ENCODE peak calls at places on chromosomes 6 and 20, in nine cellular contexts. One of them, this sample, is unnamed.

GRCh38 chr6:42142118-42142835 is at the start of gene C6orf132:
- DNase-seq in neural progenitor cell: peak; percentile 76
- DNase-seq in cardiac muscle cell: peak; percentile 70
- DNase-seq in HCT116: no peak
- DNase-seq in pancreas: peak; percentile 88
- DNase-seq in A673: no peak
- DNase-seq in CD8-positive, alpha-beta T cell: no peak
- DNase-seq in endothelial cell of umbilical vein: no peak
- DNase-seq in left ventricle myocardium inferior: no peak
- DNase-seq in this sample: peak; percentile 44

GRCh38 chr6:74277749-74278148 is 581.7 kb downstream of the CD109 start:
- DNase-seq in neural progenitor cell: no peak
- DNase-seq in cardiac muscle cell: peak; percentile 20
- DNase-seq in HCT116: no peak
- DNase-seq in pancreas: no peak
- DNase-seq in A673: peak; percentile 56
- DNase-seq in CD8-positive, alpha-beta T cell: no peak
- DNase-seq in endothelial cell of umbilical vein: peak; percentile 19
- DNase-seq in left ventricle myocardium inferior: no peak
- DNase-seq in this sample: peak; percentile 35

GRCh38 chr6:67630146-67630545 is 1004.9 kb upstream of the ADGRB3 start:
- DNase-seq in neural progenitor cell: no peak
- DNase-seq in cardiac muscle cell: no peak
- DNase-seq in HCT116: no peak
- DNase-seq in pancreas: no peak
- DNase-seq in A673: peak; percentile 52
- DNase-seq in CD8-positive, alpha-beta T cell: no peak
- DNase-seq in endothelial cell of umbilical vein: peak; percentile 53
- DNase-seq in left ventricle myocardium inferior: no peak
- DNase-seq in this sample: no peak

GRCh38 chr6:71107935-71108420 is 151.1 kb upstream of the B3GAT2 start:
- DNase-seq in neural progenitor cell: no peak
- DNase-seq in cardiac muscle cell: peak; percentile 59
- DNase-seq in HCT116: peak; percentile 3
- DNase-seq in pancreas: no peak
- DNase-seq in A673: peak; percentile 29
- DNase-seq in CD8-positive, alpha-beta T cell: no peak
- DNase-seq in endothelial cell of umbilical vein: peak; percentile 81
- DNase-seq in left ventricle myocardium inferior: no peak
- DNase-seq in this sample: peak; percentile 29

GRCh38 chr6:132136976-132137375 is 185.8 kb upstream of the CCN2 start:
- DNase-seq in neural progenitor cell: no peak
- DNase-seq in cardiac muscle cell: no peak
- DNase-seq in HCT116: no peak
- DNase-seq in pancreas: no peak
- DNase-seq in A673: no peak
- DNase-seq in CD8-positive, alpha-beta T cell: no peak
- DNase-seq in endothelial cell of umbilical vein: no peak
- DNase-seq in left ventricle myocardium inferior: no peak
- DNase-seq in this sample: no peak

GRCh38 chr6:166779381-166779780 is 152.3 kb upstream of the RPS6KA2 start:
- DNase-seq in neural progenitor cell: no peak
- DNase-seq in cardiac muscle cell: no peak
- DNase-seq in HCT116: no peak
- DNase-seq in pancreas: no peak
- DNase-seq in A673: no peak
- DNase-seq in CD8-positive, alpha-beta T cell: no peak
- DNase-seq in endothelial cell of umbilical vein: no peak
- DNase-seq in left ventricle myocardium inferior: no peak
- DNase-seq in this sample: no peak

GRCh38 chr20:51995551-51995951 is 193.2 kb upstream of the SALL4 start:
- DNase-seq in neural progenitor cell: no peak
- DNase-seq in cardiac muscle cell: no peak
- DNase-seq in HCT116: no peak
- DNase-seq in pancreas: no peak
- DNase-seq in A673: peak; percentile 53
- DNase-seq in CD8-positive, alpha-beta T cell: no peak
- DNase-seq in endothelial cell of umbilical vein: peak; percentile 82
- DNase-seq in left ventricle myocardium inferior: no peak
- DNase-seq in this sample: no peak

GRCh38 chr20:44692932-44693476 is 22.2 kb upstream of the CCN5 start:
- DNase-seq in neural progenitor cell: no peak
- DNase-seq in cardiac muscle cell: no peak
- DNase-seq in HCT116: peak; percentile 71
- DNase-seq in pancreas: peak; percentile 19
- DNase-seq in A673: no peak
- DNase-seq in CD8-positive, alpha-beta T cell: no peak
- DNase-seq in endothelial cell of umbilical vein: peak; percentile 98
- DNase-seq in left ventricle myocardium inferior: peak; percentile 78
- DNase-seq in this sample: peak; percentile 86

GRCh38 chr6:150169609-150170008 is 26.8 kb downstream of the PPP1R14C start:
- DNase-seq in neural progenitor cell: no peak
- DNase-seq in cardiac muscle cell: no peak
- DNase-seq in HCT116: peak; percentile 16
- DNase-seq in pancreas: no peak
- DNase-seq in A673: peak; percentile 53
- DNase-seq in CD8-positive, alpha-beta T cell: no peak
- DNase-seq in endothelial cell of umbilical vein: no peak
- DNase-seq in left ventricle myocardium inferior: no peak
- DNase-seq in this sample: no peak

GRCh38 chr6:169236545-169236944 is 17.1 kb downstream of the THBS2 start:
- DNase-seq in neural progenitor cell: no peak
- DNase-seq in cardiac muscle cell: no peak
- DNase-seq in HCT116: no peak
- DNase-seq in pancreas: no peak
- DNase-seq in A673: no peak
- DNase-seq in CD8-positive, alpha-beta T cell: no peak
- DNase-seq in endothelial cell of umbilical vein: no peak
- DNase-seq in left ventricle myocardium inferior: no peak
- DNase-seq in this sample: no peak

GRCh38 chr20:49187330-49188100 is 619 bp downstream of the STAU1 start:
- DNase-seq in neural progenitor cell: peak; percentile 70
- DNase-seq in cardiac muscle cell: peak; percentile 38
- DNase-seq in HCT116: no peak
- DNase-seq in pancreas: peak; percentile 31
- DNase-seq in A673: peak; percentile 43
- DNase-seq in CD8-positive, alpha-beta T cell: peak; percentile 51
- DNase-seq in endothelial cell of umbilical vein: peak; percentile 49
- DNase-seq in left ventricle myocardium inferior: no peak
- DNase-seq in this sample: peak; percentile 61

DNA sequence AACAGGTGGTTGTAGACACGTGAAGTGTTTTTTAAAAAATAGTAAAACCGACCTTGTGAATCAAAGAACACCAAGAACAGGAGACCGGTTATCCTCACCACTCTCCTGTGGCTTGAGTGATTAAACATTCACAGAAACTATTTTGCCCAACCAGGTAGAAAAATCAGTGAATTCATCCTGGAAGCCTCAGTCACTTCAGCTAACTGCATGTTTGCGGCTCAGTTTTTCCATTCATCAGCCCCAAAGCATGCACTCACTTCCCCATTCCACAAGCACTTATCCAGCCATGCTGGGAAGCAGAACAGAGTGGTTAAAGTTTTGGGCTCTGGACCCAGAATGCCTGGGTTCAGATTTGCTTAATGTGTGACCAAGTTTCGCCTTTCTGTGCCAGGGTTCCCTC is 2.4 kb downstream of the LRRN4 start:
- DNase-seq in neural progenitor cell: no peak
- DNase-seq in cardiac muscle cell: no peak
- DNase-seq in HCT116: no peak
- DNase-seq in pancreas: peak; percentile 35
- DNase-seq in A673: no peak
- DNase-seq in CD8-positive, alpha-beta T cell: no peak
- DNase-seq in endothelial cell of umbilical vein: peak; percentile 15
- DNase-seq in left ventricle myocardium inferior: no peak
- DNase-seq in this sample: no peak
- H3K4me3 ChIP-seq in neural progenitor cell: peak overlapping the region; percentile 51
- H3K4me3 ChIP-seq in cardiac muscle cell: peak overlapping the region; percentile 69
- H3K4me3 ChIP-seq in HCT116: no peak overlapping the region
- H3K4me3 ChIP-seq in pancreas: peak overlapping the region; percentile 45
- H3K4me3 ChIP-seq in A673: no peak overlapping the region
- H3K4me3 ChIP-seq in CD8-positive, alpha-beta T cell: no peak overlapping the region
- H3K4me3 ChIP-seq in endothelial cell of umbilical vein: no peak overlapping the region
- H3K4me3 ChIP-seq in left ventricle myocardium inferior: peak overlapping the region; percentile 59
- H3K4me3 ChIP-seq in this sample: peak overlapping the region; percentile 49

GRCh38 chr6:54084234-54084633 is 27.0 kb upstream of the MLIP start:
- DNase-seq in neural progenitor cell: no peak
- DNase-seq in cardiac muscle cell: no peak
- DNase-seq in HCT116: no peak
- DNase-seq in pancreas: no peak
- DNase-seq in A673: no peak
- DNase-seq in CD8-positive, alpha-beta T cell: no peak
- DNase-seq in endothelial cell of umbilical vein: no peak
- DNase-seq in left ventricle myocardium inferior: no peak
- DNase-seq in this sample: no peak

GRCh38 chr6:54086439-54086838 is 24.8 kb upstream of the MLIP start:
- DNase-seq in neural progenitor cell: no peak
- DNase-seq in cardiac muscle cell: no peak
- DNase-seq in HCT116: no peak
- DNase-seq in pancreas: no peak
- DNase-seq in A673: no peak
- DNase-seq in CD8-positive, alpha-beta T cell: no peak
- DNase-seq in endothelial cell of umbilical vein: no peak
- DNase-seq in left ventricle myocardium inferior: no peak
- DNase-seq in this sample: no peak

GRCh38 chr6:54085047-54085446 is 26.2 kb upstream of the MLIP start:
- DNase-seq in neural progenitor cell: no peak
- DNase-seq in cardiac muscle cell: no peak
- DNase-seq in HCT116: no peak
- DNase-seq in pancreas: no peak
- DNase-seq in A673: no peak
- DNase-seq in CD8-positive, alpha-beta T cell: no peak
- DNase-seq in endothelial cell of umbilical vein: no peak
- DNase-seq in left ventricle myocardium inferior: no peak
- DNase-seq in this sample: no peak

GRCh38 chr6:54083301-54083700 is 27.9 kb upstream of the MLIP start:
- DNase-seq in neural progenitor cell: no peak
- DNase-seq in cardiac muscle cell: no peak
- DNase-seq in HCT116: no peak
- DNase-seq in pancreas: no peak
- DNase-seq in A673: no peak
- DNase-seq in CD8-positive, alpha-beta T cell: no peak
- DNase-seq in endothelial cell of umbilical vein: no peak
- DNase-seq in left ventricle myocardium inferior: no peak
- DNase-seq in this sample: no peak

DNA sequence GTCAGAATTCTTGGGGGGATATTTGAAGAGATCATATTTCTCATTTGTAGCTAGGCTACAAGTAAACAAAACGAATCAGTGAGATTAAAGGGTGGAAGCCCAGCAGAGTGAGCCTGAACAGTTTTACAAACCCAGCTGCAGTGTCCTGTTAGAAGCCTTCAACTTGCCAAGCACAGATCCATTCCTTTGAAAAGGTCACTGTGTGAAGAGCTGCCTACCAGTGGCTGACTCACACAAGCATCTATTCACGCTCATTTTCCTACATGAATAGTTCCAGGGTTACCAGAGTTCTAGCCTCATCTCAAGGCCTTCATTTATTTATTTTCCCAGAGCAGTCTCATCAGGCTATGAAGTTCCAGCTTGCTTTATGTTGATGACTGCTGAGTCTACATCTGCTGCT is 25.7 kb upstream of the MLIP start:
- DNase-seq in neural progenitor cell: no peak
- DNase-seq in cardiac muscle cell: no peak
- DNase-seq in HCT116: no peak
- DNase-seq in pancreas: no peak
- DNase-seq in A673: no peak
- DNase-seq in CD8-positive, alpha-beta T cell: no peak
- DNase-seq in endothelial cell of umbilical vein: no peak
- DNase-seq in left ventricle myocardium inferior: no peak
- DNase-seq in this sample: peak; percentile 45
- H3K27ac ChIP-seq in neural progenitor cell: no peak overlapping the region
- H3K27ac ChIP-seq in cardiac muscle cell: peak overlapping the region; percentile 53
- H3K27ac ChIP-seq in HCT116: no peak overlapping the region
- H3K27ac ChIP-seq in pancreas: no peak overlapping the region
- H3K27ac ChIP-seq in A673: no peak overlapping the region
- H3K27ac ChIP-seq in CD8-positive, alpha-beta T cell: no peak overlapping the region
- H3K27ac ChIP-seq in endothelial cell of umbilical vein: no peak overlapping the region
- H3K27ac ChIP-seq in left ventricle myocardium inferior: peak overlapping the region; percentile 83
- H3K27ac ChIP-seq in this sample: peak overlapping the region; percentile 50

GRCh38 chr6:7114744-7115451 is 7.1 kb downstream of the RREB1 start:
- DNase-seq in neural progenitor cell: no peak
- DNase-seq in cardiac muscle cell: no peak
- DNase-seq in HCT116: no peak
- DNase-seq in pancreas: no peak
- DNase-seq in A673: no peak
- DNase-seq in CD8-positive, alpha-beta T cell: peak; percentile 11
- DNase-seq in endothelial cell of umbilical vein: no peak
- DNase-seq in left ventricle myocardium inferior: no peak
- DNase-seq in this sample: no peak
- H3K4me1 ChIP-seq in neural progenitor cell: peaks cover 22% of the 10 kb centered on the region
- H3K4me1 ChIP-seq in cardiac muscle cell: peaks cover 50% of the 10 kb centered on the region
- H3K4me1 ChIP-seq in HCT116: peaks cover 8% of the 10 kb centered on the region
- H3K4me1 ChIP-seq in pancreas: peaks cover 8% of the 10 kb centered on the region
- H3K4me1 ChIP-seq in A673: peaks cover 67% of the 10 kb centered on the region
- H3K4me1 ChIP-seq in CD8-positive, alpha-beta T cell: peaks cover 63% of the 10 kb centered on the region
- H3K4me1 ChIP-seq in endothelial cell of umbilical vein: peaks cover 12% of the 10 kb centered on the region
- H3K4me1 ChIP-seq in left ventricle myocardium inferior: peaks cover 84% of the 10 kb centered on the region
- H3K4me1 ChIP-seq in this sample: peaks cover 25% of the 10 kb centered on the region

GRCh38 chr20:15922556-15922955 is 650.7 kb downstream of the KIF16B start:
- DNase-seq in neural progenitor cell: no peak
- DNase-seq in cardiac muscle cell: no peak
- DNase-seq in HCT116: no peak
- DNase-seq in pancreas: no peak
- DNase-seq in A673: no peak
- DNase-seq in CD8-positive, alpha-beta T cell: no peak
- DNase-seq in endothelial cell of umbilical vein: no peak
- DNase-seq in left ventricle myocardium inferior: no peak
- DNase-seq in this sample: no peak
- H3K4me3 ChIP-seq in neural progenitor cell: no peak overlapping the region
- H3K4me3 ChIP-seq in cardiac muscle cell: no peak overlapping the region
- H3K4me3 ChIP-seq in HCT116: no peak overlapping the region
- H3K4me3 ChIP-seq in pancreas: no peak overlapping the region
- H3K4me3 ChIP-seq in A673: no peak overlapping the region
- H3K4me3 ChIP-seq in CD8-positive, alpha-beta T cell: no peak overlapping the region
- H3K4me3 ChIP-seq in endothelial cell of umbilical vein: no peak overlapping the region
- H3K4me3 ChIP-seq in left ventricle myocardium inferior: no peak overlapping the region
- H3K4me3 ChIP-seq in this sample: no peak overlapping the region

DNA sequence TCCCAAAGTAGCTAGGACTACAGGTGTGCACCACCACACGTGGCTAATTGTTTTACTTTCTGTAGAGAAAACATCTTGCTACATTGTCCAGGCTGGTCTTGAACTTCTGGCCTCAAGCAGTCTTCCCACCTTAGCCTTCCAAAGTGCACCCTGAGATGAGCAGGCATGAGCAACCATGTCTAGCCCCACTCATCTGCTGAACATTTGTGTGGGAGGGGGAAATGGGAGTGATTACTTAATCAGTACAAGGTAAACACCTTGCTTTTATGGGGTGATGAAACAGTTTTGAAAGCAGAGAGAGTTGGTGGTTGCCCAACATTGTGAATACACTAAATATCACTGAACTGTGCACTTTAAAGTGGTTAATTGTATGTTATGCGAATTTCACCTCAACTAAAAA is 5.3 kb downstream of the APMAP start:
- DNase-seq in neural progenitor cell: no peak
- DNase-seq in cardiac muscle cell: no peak
- DNase-seq in HCT116: no peak
- DNase-seq in pancreas: no peak
- DNase-seq in A673: no peak
- DNase-seq in CD8-positive, alpha-beta T cell: no peak
- DNase-seq in endothelial cell of umbilical vein: no peak
- DNase-seq in left ventricle myocardium inferior: no peak
- DNase-seq in this sample: peak; percentile 4
- H3K27ac ChIP-seq in neural progenitor cell: no peak overlapping the region
- H3K27ac ChIP-seq in cardiac muscle cell: no peak overlapping the region
- H3K27ac ChIP-seq in HCT116: no peak overlapping the region
- H3K27ac ChIP-seq in pancreas: no peak overlapping the region
- H3K27ac ChIP-seq in A673: no peak overlapping the region
- H3K27ac ChIP-seq in CD8-positive, alpha-beta T cell: no peak overlapping the region
- H3K27ac ChIP-seq in endothelial cell of umbilical vein: no peak overlapping the region
- H3K27ac ChIP-seq in left ventricle myocardium inferior: no peak overlapping the region
- H3K27ac ChIP-seq in this sample: no peak overlapping the region